ENCODE peak calls at places on chromosome 1, in five cellular contexts. I, N, C, T and W are unnamed samples.

GRCh38 chr1:28370220-28371010 is 875 bp downstream of the PHACTR4 start:
- DNase-seq in N (no peak), I (no peak), T (peak), C (peak), W (peak)

GRCh38 chr1:176206006-176206960 is 803 bp downstream of the COP1 start:
- DNase-seq in N (no peak), I (no peak), T (peak), C (peak), W (peak)

GRCh38 chr1:234324668-234325225 is 48.5 kb upstream of the COA6 start:
- DNase-seq in N (no peak), C (no peak), I (no peak), T (no peak), W (no peak)

GRCh38 chr1:93434987-93435386 is 12.9 kb upstream of the FNBP1L start:
- DNase-seq in C (no peak), N (no peak), I (no peak), T (no peak), W (no peak)

GRCh38 chr1:26069941-26070807 is 2.7 kb upstream of the TRIM63 start:
- DNase-seq in C (no peak), N (no peak), T (no peak), I (no peak), W (no peak)

GRCh38 chr1:156050376-156050775 is 3.2 kb downstream of the UBQLN4 start:
- DNase-seq in I (no peak), T (no peak), C (no peak), N (no peak), W (peak)

GRCh38 chr1:39043513-39043912 is 17.4 kb downstream of the NDUFS5 start:
- DNase-seq in C (peak), N (no peak), I (no peak), T (no peak), W (no peak)

GRCh38 chr1:100038401-100039306 is 68.9 kb downstream of the SLC35A3 start:
- DNase-seq in C (peak), I (peak), T (peak), N (peak), W (peak)

GRCh38 chr1:116066868-116067563 is 44.2 kb upstream of the MAB21L3 start:
- DNase-seq in T (no peak), I (no peak), N (no peak), C (no peak), W (no peak)

GRCh38 chr1:84688461-84689061 is 1.7 kb downstream of the SSX2IP start:
- DNase-seq in C (peak), T (no peak), I (no peak), N (no peak), W (no peak)

GRCh38 chr1:215636258-215636965 is 69.3 kb downstream of the KCTD3 start:
- DNase-seq in T (no peak), N (no peak), C (no peak), I (no peak), W (no peak)

GRCh38 chr1:226679303-226679702 is 59.8 kb downstream of the ITPKB start:
- DNase-seq in N (no peak), T (no peak), C (no peak), I (no peak), W (no peak)

GRCh38 chr1:154969741-154970452 is 650 bp downstream of the SHC1 start:
- DNase-seq in N (peak), T (no peak), C (no peak), I (no peak), W (no peak)
- H3K27ac ChIP-seq in N (peak), T (peak), C (no peak), I (peak), W (peak)

GRCh38 chr1:1347663-1348419 is 1.4 kb downstream of the DVL1 start:
- DNase-seq in C (no peak), T (peak), I (no peak), N (no peak), W (no peak)

GRCh38 chr1:1348420-1349255 is 580 bp downstream of the DVL1 start:
- DNase-seq in N (no peak), I (no peak), T (peak), C (no peak), W (no peak)

GRCh38 chr1:1346501-1346890 is 2.7 kb downstream of the DVL1 start:
- DNase-seq in C (no peak), T (no peak), I (no peak), N (no peak), W (no peak)

GRCh38 chr1:1345860-1346500 is 3.2 kb downstream of the DVL1 start:
- DNase-seq in T (no peak), N (no peak), I (no peak), C (no peak), W (no peak)

GRCh38 chr1:1347026-1347595 is 2.1 kb downstream of the DVL1 start:
- DNase-seq in N (no peak), C (no peak), T (no peak), I (no peak), W (no peak)
- H3K4me3 ChIP-seq in N (peak), C (no peak), T (no peak), I (peak), W (no peak)

GRCh38 chr1:160083968-160084770 is 2.8 kb downstream of the KCNJ9 start:
- DNase-seq in I (peak), N (no peak), T (peak), C (peak), W (peak)
- TF ChIP-seq CTCF in I (peak), N (peak), T (peak), C (peak), W (peak)

GRCh38 chr1:87134625-87135024 is 194.1 kb upstream of the LMO4 start:
- DNase-seq in T (no peak), C (no peak), N (no peak), I (no peak), W (peak)
- H3K27ac ChIP-seq in T (no peak), C (no peak), N (no peak), I (peak), W (peak)

GRCh38 chr1:119795471-119795870 is 15.8 kb downstream of the REG4 start:
- DNase-seq in N (no peak), I (no peak), T (no peak), C (no peak), W (no peak)

GRCh38 chr1:119797137-119797536 is 14.1 kb downstream of the REG4 start:
- DNase-seq in N (no peak), T (no peak), I (no peak), C (no peak), W (no peak)

GRCh38 chr1:119799599-119800177 is 11.6 kb downstream of the REG4 start:
- DNase-seq in T (peak), C (no peak), I (no peak), N (no peak), W (no peak)

GRCh38 chr1:119794856-119795255 is 16.4 kb downstream of the REG4 start:
- DNase-seq in C (no peak), N (no peak), I (no peak), T (no peak), W (no peak)

DNA sequence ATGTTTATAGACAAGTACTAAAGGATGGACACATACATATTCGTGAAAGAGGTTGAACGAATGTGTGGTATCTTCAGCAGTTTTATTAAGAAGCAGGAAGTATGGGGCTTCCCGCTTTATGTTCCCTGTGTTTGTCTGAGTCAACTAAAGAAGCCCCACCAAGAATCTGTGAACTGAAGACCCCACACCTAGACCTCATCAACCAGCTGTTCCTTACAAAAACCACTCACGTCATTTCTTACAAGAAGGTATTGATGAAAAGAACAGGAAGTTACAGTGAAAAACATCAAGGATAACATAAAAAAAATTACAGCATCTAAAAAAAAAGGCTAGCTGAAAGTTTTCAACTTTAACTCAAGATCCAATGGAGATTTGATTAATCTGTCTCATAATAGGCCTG is 12.3 kb downstream of the REG4 start:
- DNase-seq in I (no peak), N (no peak), T (no peak), C (no peak), W (no peak)
- H3K4me3 ChIP-seq in I (no peak), N (no peak), T (peak), C (no peak), W (no peak)

DNA sequence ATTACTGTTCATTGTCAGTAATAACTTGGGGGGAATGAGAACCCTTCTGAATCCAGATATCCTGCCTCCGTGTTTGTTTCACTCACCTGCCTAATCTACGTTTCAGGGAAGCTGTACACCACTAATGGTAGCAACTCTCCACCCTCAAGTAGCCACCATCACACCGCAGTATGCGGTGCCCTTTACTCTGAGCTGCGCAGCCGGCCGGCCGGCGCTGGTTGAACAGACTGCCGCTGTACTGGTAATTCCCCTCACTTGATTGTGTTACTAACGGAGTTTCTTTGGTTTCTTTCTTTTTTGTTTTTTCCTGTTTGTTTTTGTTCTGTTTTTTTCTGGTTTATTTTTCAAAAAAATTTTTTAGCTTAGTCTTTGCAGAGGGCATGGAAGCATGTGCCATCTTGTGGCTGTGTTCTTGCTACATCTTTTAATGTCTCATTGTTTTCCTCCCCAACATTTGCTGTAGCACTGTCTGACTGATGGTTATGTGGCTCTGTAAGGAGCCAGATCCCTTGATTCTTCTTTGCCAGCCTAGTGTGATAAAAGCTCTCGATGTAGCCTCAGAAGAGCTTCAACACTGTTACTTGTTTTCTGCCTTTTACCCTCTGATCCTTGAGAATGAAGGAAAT is 15.9 kb upstream of the OLFML3 start:
- DNase-seq in N (no peak), C (no peak), I (no peak), T (no peak), W (no peak)
- TF ChIP-seq CTCF in N (no peak), C (no peak), I (no peak), T (no peak), W (no peak)

DNA sequence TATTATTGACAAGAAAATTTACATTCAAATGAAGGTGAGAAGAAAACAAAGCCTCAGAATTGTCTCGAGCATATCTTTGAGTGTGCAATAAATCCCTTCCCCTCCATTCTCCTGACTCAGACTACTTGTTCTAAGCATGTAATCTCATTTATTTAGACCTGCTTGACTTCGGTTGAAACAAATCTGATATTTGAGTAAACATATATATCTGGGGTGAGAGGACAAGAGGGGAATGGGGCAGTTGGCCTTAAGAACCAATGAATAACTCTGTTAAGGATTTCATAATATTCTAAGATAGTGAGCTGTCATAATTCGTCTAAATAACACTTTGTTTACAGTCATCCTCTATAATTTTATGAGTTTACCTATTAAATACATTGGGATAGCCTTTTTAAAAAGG is 142.7 kb downstream of the SIPA1L2 start:
- DNase-seq in T (no peak), N (no peak), I (no peak), C (no peak), W (no peak)
- H3K27ac ChIP-seq in T (no peak), N (no peak), I (peak), C (no peak), W (peak)

GRCh38 chr1:237164406-237165352 is 122.7 kb downstream of the RYR2 start:
- DNase-seq in N (no peak), T (no peak), I (no peak), C (no peak), W (peak)
- H3K4me3 ChIP-seq in N (no peak), T (no peak), I (no peak), C (no peak), W (no peak)